ENCODE peak calls at places on chromosomes 12 and 14, in five cellular contexts. J, O, Z, P and W are unnamed samples.

GRCh38 chr14:51295666-51296263 is 55.7 kb downstream of the TMX1 start:
- DNase-seq in J (no peak), O (no peak), Z (no peak), P (no peak), W (peak)

GRCh38 chr14:74459289-74459946 is 33.4 kb upstream of the SYNDIG1L start:
- DNase-seq in J (no peak), O (no peak), Z (no peak), P (no peak), W (peak)

GRCh38 chr12:72432037-72432604 is 160.0 kb downstream of the TRHDE start:
- DNase-seq in J (no peak), O (no peak), Z (no peak), P (no peak), W (no peak)

GRCh38 chr12:53005215-53005985 is 856 bp upstream of the EIF4B start:
- DNase-seq in J (peak), O (no peak), Z (no peak), P (peak), W (no peak)

GRCh38 chr12:94980577-94980976 is 22.9 kb downstream of the NDUFA12 start:
- DNase-seq in J (no peak), O (no peak), Z (no peak), P (no peak), W (peak)

GRCh38 chr14:63896278-63896720 is 43.5 kb downstream of the SYNE2 start:
- DNase-seq in J (no peak), O (no peak), Z (peak), P (peak), W (peak)

GRCh38 chr12:47385587-47385986 is 305.8 kb upstream of the AMIGO2 start:
- DNase-seq in J (no peak), O (no peak), Z (no peak), P (no peak), W (no peak)

GRCh38 chr14:39948235-39948634 is 516.0 kb upstream of the FBXO33 start:
- DNase-seq in J (no peak), O (no peak), Z (no peak), P (no peak), W (no peak)

GRCh38 chr12:108884116-108885012 is 4.5 kb downstream of the DAO start:
- DNase-seq in J (peak), O (peak), Z (no peak), P (no peak), W (peak)

GRCh38 chr12:76252031-76252430 is 96.2 kb downstream of the BBS10 start:
- DNase-seq in J (no peak), O (no peak), Z (no peak), P (no peak), W (no peak)

GRCh38 chr14:90778468-90779255 is 37.6 kb downstream of the TTC7B start:
- DNase-seq in J (no peak), O (no peak), Z (no peak), P (no peak), W (no peak)

GRCh38 chr14:103393687-103394626 is 8.7 kb downstream of the MARK3 start:
- DNase-seq in J (no peak), O (no peak), Z (no peak), P (no peak), W (peak)

GRCh38 chr12:116882742-116883141 is 1.5 kb upstream of the HRK start:
- DNase-seq in J (peak), O (no peak), Z (no peak), P (no peak), W (peak)

GRCh38 chr12:90010089-90010488 is 301.5 kb upstream of the ATP2B1 start:
- DNase-seq in J (no peak), O (no peak), Z (no peak), P (no peak), W (no peak)

GRCh38 chr12:17793854-17794253 is 296.1 kb downstream of the RERGL start:
- DNase-seq in J (no peak), O (no peak), Z (no peak), P (no peak), W (no peak)

GRCh38 chr14:100400115-100400514 is 77.0 kb downstream of the SLC25A47 start:
- DNase-seq in J (no peak), O (no peak), Z (no peak), P (no peak), W (no peak)

GRCh38 chr14:71078481-71078880 is 171.2 kb downstream of the PCNX1 start:
- DNase-seq in J (no peak), O (no peak), Z (no peak), P (no peak), W (no peak)

GRCh38 chr14:55864890-55865655 is 253.1 kb upstream of the PELI2 start:
- DNase-seq in J (no peak), O (no peak), Z (no peak), P (no peak), W (no peak)

GRCh38 chr12:130719263-130719892 is 3.3 kb upstream of the RIMBP2 start:
- DNase-seq in J (no peak), O (no peak), Z (no peak), P (no peak), W (no peak)

GRCh38 chr14:101878222-101879211 is 85.9 kb upstream of the DYNC1H1 start:
- DNase-seq in J (peak), O (no peak), Z (no peak), P (no peak), W (peak)

GRCh38 chr12:55745361-55746146 is 2.6 kb downstream of the GDF11 start:
- DNase-seq in J (no peak), O (no peak), Z (no peak), P (no peak), W (no peak)

GRCh38 chr12:113007166-113007565 is 28.8 kb downstream of the OAS2 start:
- DNase-seq in J (no peak), O (no peak), Z (peak), P (no peak), W (peak)

GRCh38 chr14:100608586-100609330 is 21.5 kb upstream of the BEGAIN start:
- DNase-seq in J (no peak), O (no peak), Z (no peak), P (no peak), W (no peak)

GRCh38 chr14:61322011-61322798 is 826 bp downstream of the PRKCH start:
- DNase-seq in J (peak), O (no peak), Z (no peak), P (no peak), W (no peak)

GRCh38 chr12:14157129-14157747 is 175.8 kb upstream of the GRIN2B start:
- DNase-seq in J (no peak), O (no peak), Z (no peak), P (no peak), W (no peak)

GRCh38 chr12:105267711-105268110 is 31.7 kb upstream of the APPL2 start:
- DNase-seq in J (no peak), O (no peak), Z (no peak), P (no peak), W (no peak)

GRCh38 chr14:72699852-72700257 is 194.0 kb downstream of the DPF3 start:
- DNase-seq in J (no peak), O (no peak), Z (no peak), P (no peak), W (peak)

GRCh38 chr12:52816189-52816588 is 2.3 kb upstream of the KRT4 start:
- DNase-seq in J (no peak), O (no peak), Z (no peak), P (no peak), W (no peak)

GRCh38 chr12:10115890-10116289 is 14.1 kb downstream of the CLEC7A start:
- DNase-seq in J (no peak), O (no peak), Z (no peak), P (no peak), W (no peak)

GRCh38 chr12:59911516-59911915 is 315.7 kb downstream of the SLC16A7 start:
- DNase-seq in J (no peak), O (no peak), Z (no peak), P (no peak), W (no peak)

GRCh38 chr12:105580841-105581352 is 250.4 kb downstream of the C12orf75 start:
- DNase-seq in J (no peak), O (no peak), Z (no peak), P (peak), W (no peak)

GRCh38 chr12:6333566-6333965 is 8.3 kb downstream of the TNFRSF1A start:
- DNase-seq in J (peak), O (no peak), Z (no peak), P (no peak), W (peak)